ENCODE peak calls at places on chromosomes 2 and 18, in eight cellular contexts. E is fibroblast of mammary gland; H is heart left ventricle; J is neural progenitor cell; G is brain microvascular endothelial cell; W is CD4-positive, alpha-beta T cell; R is kidney epithelial cell; I is AG09319. V is an unnamed sample.

GRCh38 chr2:20448246-20449046 is 1.6 kb downstream of the RHOB start:
- DNase-seq in E (peak; percentile 29), H (no peak), J (peak; percentile 29), G (no peak), W (no peak), R (no peak), I (no peak), V (no peak)

GRCh38 chr2:1081411-1082225 is 131.0 kb downstream of the SNTG2 start:
- DNase-seq in E (peak; percentile 12), H (no peak), J (no peak), G (no peak), W (no peak), R (no peak), I (no peak), V (no peak)

GRCh38 chr2:137888845-137889244 is 75.4 kb upstream of the HNMT start:
- DNase-seq in E (peak; percentile 10), H (no peak), J (peak; percentile 67), G (peak; percentile 45), W (no peak), R (no peak), I (no peak), V (no peak)

GRCh38 chr18:56637897-56638231 is 528 bp downstream of the TXNL1 start:
- DNase-seq in E (no peak), H (peak; percentile 59), J (peak; percentile 30), G (no peak), W (no peak), R (no peak), I (no peak), V (no peak)

GRCh38 chr2:12759248-12759647 is 42.5 kb downstream of the TRIB2 start:
- DNase-seq in E (peak; percentile 98), H (no peak), J (no peak), G (peak; percentile 57), W (no peak), R (peak; percentile 42), I (peak; percentile 72), V (peak; percentile 92)

GRCh38 chr2:120150040-120150482 is 73.1 kb downstream of the TMEM185B start:
- DNase-seq in E (no peak), H (no peak), J (no peak), G (no peak), W (no peak), R (no peak), I (no peak), V (no peak)

GRCh38 chr2:46173636-46174253 is 123.5 kb upstream of the EPAS1 start:
- DNase-seq in E (no peak), H (no peak), J (peak; percentile 26), G (no peak), W (no peak), R (no peak), I (no peak), V (no peak)

GRCh38 chr2:85385746-85386145 is 24.4 kb downstream of the CAPG start:
- DNase-seq in E (no peak), H (no peak), J (no peak), G (no peak), W (no peak), R (no peak), I (no peak), V (no peak)

GRCh38 chr2:10810175-10811161 is 2.1 kb downstream of the PDIA6 start:
- DNase-seq in E (peak; percentile 31), H (no peak), J (no peak), G (no peak), W (no peak), R (no peak), I (no peak), V (peak; percentile 19)

GRCh38 chr2:119678021-119678656 is 862 bp upstream of the TMEM177 start:
- DNase-seq in E (no peak), H (no peak), J (no peak), G (no peak), W (peak; percentile 45), R (no peak), I (no peak), V (no peak)

GRCh38 chr2:187986392-187987105 is 305.1 kb upstream of the GULP1 start:
- DNase-seq in E (peak; percentile 6), H (no peak), J (no peak), G (peak; percentile 27), W (no peak), R (no peak), I (no peak), V (peak; percentile 3)

GRCh38 chr18:398866-399637 is 101.4 kb downstream of the COLEC12 start:
- DNase-seq in E (no peak), H (no peak), J (no peak), G (no peak), W (no peak), R (no peak), I (no peak), V (no peak)

GRCh38 chr2:1512321-1513289 is 99.3 kb downstream of the TPO start:
- DNase-seq in E (no peak), H (no peak), J (no peak), G (no peak), W (no peak), R (no peak), I (no peak), V (no peak)

GRCh38 chr18:70462078-70462439 is 173.2 kb downstream of the SOCS6 start:
- DNase-seq in E (no peak), H (no peak), J (no peak), G (no peak), W (no peak), R (no peak), I (no peak), V (no peak)

GRCh38 chr2:129887688-129888266 is 91.7 kb upstream of the RAB6C start:
- DNase-seq in E (no peak), H (no peak), J (no peak), G (no peak), W (no peak), R (no peak), I (no peak), V (no peak)

GRCh38 chr2:164967781-164968228 is 12.5 kb upstream of the SLC38A11 start:
- DNase-seq in E (peak; percentile 77), H (no peak), J (peak; percentile 59), G (peak; percentile 86), W (no peak), R (peak; percentile 100), I (no peak), V (peak; percentile 99)

GRCh38 chr2:235864746-235865535 is 303.2 kb downstream of the GBX2 start:
- DNase-seq in E (peak; percentile 38), H (no peak), J (peak; percentile 55), G (no peak), W (no peak), R (no peak), I (peak; percentile 3), V (no peak)

DNA sequence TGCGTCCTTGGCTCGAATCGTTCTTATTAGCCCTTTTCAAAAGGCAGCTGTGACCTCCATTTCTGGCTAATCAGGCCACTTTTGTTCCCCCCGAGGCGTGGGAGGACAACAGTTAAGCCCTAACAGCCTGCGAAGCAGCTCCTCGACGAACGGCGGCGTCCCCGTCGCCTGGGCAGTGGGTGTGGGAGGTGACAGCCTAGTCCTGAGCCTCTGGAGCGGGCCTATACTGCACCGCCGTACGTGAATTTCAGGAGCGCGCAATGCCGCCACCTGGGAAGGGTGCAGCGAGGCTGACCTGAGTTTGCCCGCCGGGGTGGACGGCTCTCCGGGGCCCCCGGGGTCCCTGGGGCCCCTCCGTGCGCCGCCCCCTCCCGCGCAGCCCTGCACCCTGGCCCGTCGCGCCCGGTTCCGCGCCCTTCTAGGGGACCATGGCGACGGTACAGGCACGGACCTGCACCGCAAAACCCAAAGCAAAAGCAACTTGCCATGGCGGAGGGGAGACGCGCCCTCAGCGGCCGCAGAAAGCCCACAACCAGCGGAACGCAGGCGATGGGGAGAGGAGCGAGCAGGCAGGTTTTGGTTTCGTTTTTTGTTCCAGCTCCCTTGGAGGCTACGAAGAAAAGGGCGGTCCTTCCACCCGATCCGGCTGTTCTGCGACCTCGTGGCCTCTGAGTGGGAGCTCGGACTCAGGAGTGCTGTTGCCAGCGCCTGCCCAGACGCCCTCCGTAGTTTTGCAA is at the start of gene RBM43:
- DNase-seq in E (peak; percentile 95), H (peak; percentile 91), J (peak; percentile 79), G (peak; percentile 84), W (peak; percentile 79), R (no peak), I (peak; percentile 83), V (peak; percentile 90)
- TF ChIP-seq CTCF in E (no peak), H (no peak), J (peak; percentile 15), G (no peak), W (no peak), R (no peak), I (no peak), V (peak; percentile 18)

GRCh38 chr18:79772108-79772864 is 25.5 kb upstream of the KCNG2 start:
- DNase-seq in E (no peak), H (no peak), J (no peak), G (no peak), W (no peak), R (no peak), I (no peak), V (no peak)
- TF ChIP-seq CTCF in E (no peak), H (no peak), J (no peak), G (no peak), W (no peak), R (no peak), I (no peak), V (no peak)

GRCh38 chr2:112020561-112020960 is 34.5 kb upstream of the TMEM87B start:
- DNase-seq in E (no peak), H (no peak), J (peak; percentile 50), G (no peak), W (no peak), R (no peak), I (no peak), V (no peak)
- TF ChIP-seq CTCF in E (peak; percentile 15), H (no peak), J (peak; percentile 47), G (peak; percentile 63), W (no peak), R (no peak), I (no peak), V (peak; percentile 23)

GRCh38 chr18:23634692-23635091 is 28.0 kb downstream of the ANKRD29 start:
- DNase-seq in E (no peak), H (no peak), J (no peak), G (no peak), W (no peak), R (no peak), I (no peak), V (no peak)

GRCh38 chr18:23631312-23631711 is 31.4 kb downstream of the ANKRD29 start:
- DNase-seq in E (no peak), H (no peak), J (no peak), G (no peak), W (no peak), R (no peak), I (no peak), V (no peak)

GRCh38 chr18:23629444-23629946 is 33.2 kb downstream of the ANKRD29 start:
- DNase-seq in E (no peak), H (no peak), J (no peak), G (no peak), W (no peak), R (no peak), I (no peak), V (no peak)

GRCh38 chr18:23632615-23633014 is 30.1 kb downstream of the ANKRD29 start:
- DNase-seq in E (no peak), H (no peak), J (no peak), G (no peak), W (no peak), R (no peak), I (no peak), V (no peak)

DNA sequence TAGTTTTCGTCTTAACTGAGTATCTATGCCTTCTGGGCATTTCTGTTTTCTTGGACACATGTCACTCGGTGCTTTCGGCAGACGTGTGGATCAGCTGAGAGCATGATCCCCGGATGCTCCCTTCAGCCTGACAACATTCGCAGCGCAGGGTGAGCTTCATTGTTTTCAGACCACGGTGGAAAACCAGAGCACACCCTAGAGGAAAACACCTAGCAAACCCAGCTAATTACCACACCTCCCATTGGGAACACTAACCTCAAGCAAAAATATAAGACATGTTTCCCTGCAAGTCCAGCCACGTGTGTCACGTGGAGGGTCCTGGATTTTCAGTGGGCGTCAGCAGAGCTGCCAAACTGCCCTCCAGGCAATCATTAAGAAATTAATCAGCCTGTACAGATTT is 31.0 kb downstream of the ANKRD29 start:
- DNase-seq in E (no peak), H (no peak), J (peak; percentile 48), G (no peak), W (no peak), R (no peak), I (no peak), V (no peak)
- TF ChIP-seq CTCF in E (no peak), H (no peak), J (no peak), G (no peak), W (no peak), R (no peak), I (no peak), V (no peak)